ENCODE peak calls at places on chromosomes 16 and 17, in seven cellular contexts. G is HEK293T, I is A549, O is progenitor cell of endocrine pancreas, R is HTR-8/SVneo, L is ACHN, H is NCI-H1048. F is an unnamed sample.

GRCh38 chr17:81579821-81580321 is 27.7 kb upstream of the FAAP100 start:
- DNase-seq in G (no peak), I (no peak), O (no peak), R (no peak), L (no peak), H (no peak), F (no peak)

GRCh38 chr17:82882715-82883446 is 43.1 kb upstream of the ZNF750 start:
- DNase-seq in G (no peak), I (no peak), O (no peak), R (no peak), L (no peak), H (no peak), F (no peak)

GRCh38 chr16:17416461-17417221 is 54.1 kb downstream of the XYLT1 start:
- DNase-seq in G (no peak), I (no peak), O (no peak), R (no peak), L (no peak), H (no peak), F (no peak)

GRCh38 chr16:24609740-24610420 is 70.5 kb downstream of the RBBP6 start:
- DNase-seq in G (peak), I (no peak), O (peak), R (no peak), L (peak), H (peak), F (peak)

GRCh38 chr16:67026570-67026969 is 2.4 kb upstream of the CBFB start:
- DNase-seq in G (no peak), I (no peak), O (no peak), R (no peak), L (no peak), H (no peak), F (no peak)

GRCh38 chr17:6548034-6548433 is 8.3 kb downstream of the PITPNM3 start:
- DNase-seq in G (no peak), I (no peak), O (no peak), R (no peak), L (no peak), H (no peak), F (no peak)

GRCh38 chr16:69858196-69859104 is 92.7 kb upstream of the CLEC18A start:
- DNase-seq in G (no peak), I (no peak), O (no peak), R (no peak), L (no peak), H (no peak), F (no peak)

GRCh38 chr16:89581045-89581695 is 5.6 kb downstream of the CPNE7 start:
- DNase-seq in G (no peak), I (peak), O (no peak), R (peak), L (peak), H (no peak), F (peak)

GRCh38 chr16:84294196-84295142 is at the start of gene WFDC1:
- DNase-seq in G (no peak), I (no peak), O (no peak), R (no peak), L (no peak), H (no peak), F (no peak)

GRCh38 chr17:41524261-41524660 is 3.8 kb downstream of the KRT19 start:
- DNase-seq in G (no peak), I (no peak), O (no peak), R (no peak), L (no peak), H (no peak), F (no peak)

GRCh38 chr17:12973496-12974318 is 44.1 kb downstream of the ELAC2 start:
- DNase-seq in G (no peak), I (no peak), O (no peak), R (no peak), L (no peak), H (no peak), F (no peak)

GRCh38 chr17:10598620-10599019 is 49.2 kb upstream of the MYH2 start:
- DNase-seq in G (no peak), I (no peak), O (no peak), R (no peak), L (no peak), H (no peak), F (no peak)

GRCh38 chr16:65725156-65725845 is 603.4 kb upstream of the CDH11 start:
- DNase-seq in G (no peak), I (no peak), O (no peak), R (no peak), L (no peak), H (no peak), F (no peak)

GRCh38 chr17:6346986-6347385 is 87.9 kb downstream of the AIPL1 start:
- DNase-seq in G (no peak), I (no peak), O (no peak), R (no peak), L (no peak), H (no peak), F (no peak)